ENCODE peak calls at places on chromosome 22, in seven cellular contexts. R is CD8-positive, alpha-beta memory T cell; N is esophagus squamous epithelium; G is cardiac muscle cell; F is hepatocyte; H is CD8-positive, alpha-beta T cell; E is effector memory CD4-positive, alpha-beta T cell. U is an unnamed sample. For H3K9me3, the result is how much of the 10 kb centered on the place peaks cover.

GRCh38 chr22:23574877-23575276 is 5.2 kb downstream of the IGLL1 start:
- DNase-seq in R (no peak), N (no peak), G (no peak), F (no peak), H (no peak), E (no peak), U (no peak)

GRCh38 chr22:17748555-17749353 is 25.5 kb downstream of the BID start:
- DNase-seq in R (no peak), N (no peak), G (no peak), F (peak), H (no peak), E (no peak), U (no peak)

GRCh38 chr22:37870273-37870672 is 21.1 kb downstream of the EIF3L start:
- DNase-seq in R (no peak), N (no peak), G (no peak), F (no peak), H (no peak), E (no peak), U (no peak)

GRCh38 chr22:19824197-19825015 is 30.3 kb downstream of the GNB1L start:
- DNase-seq in R (no peak), N (no peak), G (no peak), F (peak), H (no peak), E (no peak), U (no peak)

GRCh38 chr22:33467067-33467466 is 408.9 kb upstream of the SYN3 start:
- DNase-seq in R (no peak), N (no peak), G (no peak), F (no peak), H (no peak), E (no peak), U (no peak)

GRCh38 chr22:22037740-22038139 is 55.2 kb upstream of the TOP3B start:
- DNase-seq in R (no peak), N (no peak), G (peak), F (peak), H (no peak), E (no peak), U (no peak)

GRCh38 chr22:25141994-25142620 is 57.6 kb upstream of the CRYBB3 start:
- DNase-seq in R (no peak), N (no peak), G (no peak), F (no peak), H (no peak), E (no peak), U (no peak)

GRCh38 chr22:20015971-20016733 is 471 bp downstream of the ARVCF start:
- DNase-seq in R (peak), N (no peak), G (no peak), F (peak), H (peak), E (no peak), U (peak)

GRCh38 chr22:46867106-46867505 is 104.7 kb downstream of the TBC1D22A start:
- DNase-seq in R (no peak), N (no peak), G (no peak), F (no peak), H (no peak), E (no peak), U (no peak)

GRCh38 chr22:46604306-46604690 is 15.9 kb upstream of the GRAMD4 start:
- DNase-seq in R (peak), N (no peak), G (peak), F (no peak), H (peak), E (no peak), U (peak)

GRCh38 chr22:35523167-35523928 is 17.3 kb upstream of the RASD2 start:
- DNase-seq in R (no peak), N (no peak), G (no peak), F (no peak), H (no peak), E (no peak), U (no peak)

GRCh38 chr22:26461188-26461810 is 22.3 kb downstream of the HPS4 start:
- DNase-seq in R (peak), N (no peak), G (peak), F (peak), H (peak), E (no peak), U (peak)

GRCh38 chr22:35608088-35608487 is 9.0 kb downstream of the MB start:
- DNase-seq in R (no peak), N (no peak), G (no peak), F (no peak), H (no peak), E (no peak), U (no peak)

GRCh38 chr22:18103527-18104269 is 6.9 kb upstream of the TUBA8 start:
- DNase-seq in R (no peak), N (no peak), G (no peak), F (no peak), H (no peak), E (no peak), U (no peak)

GRCh38 chr22:46054091-46054877 is 77.3 kb upstream of the WNT7B start:
- DNase-seq in R (peak), N (no peak), G (peak), F (no peak), H (peak), E (no peak), U (peak)

GRCh38 chr22:33921576-33922181 is 1.4 kb upstream of the LARGE1 start:
- DNase-seq in R (peak), N (no peak), G (peak), F (peak), H (peak), E (no peak), U (peak)

GRCh38 chr22:34608716-34609115 is 457.2 kb upstream of the ISX start:
- DNase-seq in R (no peak), N (no peak), G (no peak), F (no peak), H (no peak), E (no peak), U (no peak)

GRCh38 chr22:20487715-20488114 is 7.9 kb downstream of the KLHL22 start:
- DNase-seq in R (no peak), N (no peak), G (no peak), F (no peak), H (no peak), E (no peak), U (no peak)

GRCh38 chr22:39254789-39255298 is 10.1 kb upstream of the PDGFB start:
- DNase-seq in R (peak), N (no peak), G (no peak), F (no peak), H (peak), E (peak), U (no peak)

DNA sequence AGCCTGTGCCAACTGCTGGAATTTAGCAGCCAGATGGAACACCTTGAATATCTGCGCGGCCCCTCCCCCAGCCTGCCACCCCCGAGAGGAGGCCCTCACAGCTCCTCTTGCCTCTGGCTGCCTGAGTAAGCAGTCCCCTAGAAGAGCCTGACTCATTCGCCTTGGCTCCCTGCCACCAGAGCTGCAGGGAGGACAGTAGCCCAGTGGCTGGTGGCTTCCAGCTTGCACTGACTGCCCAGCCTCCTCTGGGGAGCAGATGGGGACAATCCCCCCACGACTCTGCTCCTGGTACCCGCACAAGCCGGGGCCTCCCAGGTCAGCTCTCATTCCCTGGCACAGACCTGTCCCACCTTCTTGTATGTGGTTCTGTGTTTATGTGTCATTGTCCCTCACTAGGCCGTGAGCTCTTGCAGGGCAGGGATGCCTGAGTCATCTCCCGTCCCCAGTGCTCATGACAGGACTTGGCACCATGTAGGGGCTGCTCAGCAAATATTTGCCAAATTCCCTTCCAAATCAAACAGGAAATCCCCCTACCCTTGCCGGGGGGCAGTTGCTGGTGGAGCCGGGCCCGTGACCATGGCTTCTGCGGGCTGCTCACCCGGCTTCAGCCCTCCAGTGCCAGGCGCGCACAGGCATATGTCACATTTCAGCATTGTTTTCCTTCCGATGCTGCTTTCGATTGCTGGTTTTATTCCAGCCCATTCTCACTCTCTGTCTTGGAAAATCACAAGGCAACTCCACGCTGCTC is 43.6 kb downstream of the CACNG2 start:
- DNase-seq in R (no peak), N (peak), G (peak), F (peak), H (peak), E (no peak), U (no peak)
- H3K27ac ChIP-seq in R (no peak), N (peak), G (no peak), F (no peak), H (no peak), E (no peak), U (no peak)

DNA sequence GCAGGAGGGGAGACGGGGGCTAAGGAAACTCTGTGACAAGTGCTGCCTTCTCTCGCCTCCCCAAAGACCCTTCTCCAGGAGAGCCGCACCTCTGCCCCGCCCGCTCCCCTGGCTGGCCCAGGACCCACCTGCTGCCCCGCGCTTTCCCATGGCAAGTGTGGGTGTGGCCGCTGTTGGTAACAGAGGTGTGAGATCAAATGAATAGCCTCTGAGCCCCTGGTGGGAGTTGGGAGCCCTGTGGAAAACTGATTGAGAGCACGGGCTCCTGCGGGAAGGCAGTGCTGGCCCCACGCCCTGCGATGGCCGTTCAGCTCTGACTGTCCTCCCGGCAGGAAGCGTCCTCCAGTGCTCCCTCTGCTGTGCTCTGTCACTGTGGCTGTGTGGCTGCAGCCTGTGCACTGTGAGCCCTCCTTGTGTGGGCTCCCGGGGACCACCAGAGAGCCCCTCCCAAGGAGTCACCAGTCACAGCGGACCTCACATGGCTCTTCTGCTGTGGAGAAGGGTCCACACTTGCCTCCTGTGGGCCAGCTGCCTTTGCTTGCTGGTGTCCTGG is 1275.9 kb downstream of the BRD1 start:
- DNase-seq in R (no peak), N (no peak), G (no peak), F (no peak), H (no peak), E (no peak), U (no peak)
- H3K9me3 ChIP-seq in R (under half), N (under half), G (under half), F (under half), H (under half), E (under half), U (under half)

DNA sequence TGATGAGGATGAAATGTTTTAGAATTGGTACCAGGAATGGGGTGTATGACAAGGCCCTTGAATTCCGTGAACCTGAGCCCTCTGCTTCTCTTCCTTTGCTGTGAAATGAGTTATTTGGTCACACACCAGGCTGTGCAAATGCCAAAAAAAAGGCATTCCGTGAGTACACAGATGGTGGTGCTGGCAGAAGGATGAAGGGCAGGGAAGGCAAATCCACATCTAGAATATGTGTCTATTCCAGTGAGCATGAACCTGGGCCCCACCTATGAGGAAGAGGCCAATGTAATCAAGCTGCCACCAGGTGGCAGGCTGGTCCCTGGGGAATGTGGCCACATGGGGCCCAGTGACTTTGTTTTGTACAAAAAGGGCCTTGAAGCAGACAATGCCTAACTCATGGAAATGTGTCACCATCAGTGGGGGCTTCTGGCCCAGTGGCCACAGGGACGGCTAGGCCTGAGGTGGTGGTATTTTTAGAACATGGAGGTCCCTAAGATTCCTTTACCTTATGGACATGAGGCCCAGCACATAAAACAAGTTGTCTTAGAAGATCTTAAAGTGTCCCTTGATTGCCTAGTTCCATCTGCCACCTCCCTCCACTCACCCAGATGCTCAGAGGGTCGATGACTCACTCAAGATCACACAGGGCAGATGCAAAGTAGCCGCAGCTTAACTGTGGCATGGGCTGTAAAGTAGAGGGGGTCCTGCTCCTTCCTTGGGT is 3.9 kb upstream of the RNF215 start:
- DNase-seq in R (peak), N (no peak), G (peak), F (peak), H (peak), E (peak), U (peak)
- H3K27ac ChIP-seq in R (no peak), N (no peak), G (no peak), F (peak), H (no peak), E (no peak), U (no peak)

DNA sequence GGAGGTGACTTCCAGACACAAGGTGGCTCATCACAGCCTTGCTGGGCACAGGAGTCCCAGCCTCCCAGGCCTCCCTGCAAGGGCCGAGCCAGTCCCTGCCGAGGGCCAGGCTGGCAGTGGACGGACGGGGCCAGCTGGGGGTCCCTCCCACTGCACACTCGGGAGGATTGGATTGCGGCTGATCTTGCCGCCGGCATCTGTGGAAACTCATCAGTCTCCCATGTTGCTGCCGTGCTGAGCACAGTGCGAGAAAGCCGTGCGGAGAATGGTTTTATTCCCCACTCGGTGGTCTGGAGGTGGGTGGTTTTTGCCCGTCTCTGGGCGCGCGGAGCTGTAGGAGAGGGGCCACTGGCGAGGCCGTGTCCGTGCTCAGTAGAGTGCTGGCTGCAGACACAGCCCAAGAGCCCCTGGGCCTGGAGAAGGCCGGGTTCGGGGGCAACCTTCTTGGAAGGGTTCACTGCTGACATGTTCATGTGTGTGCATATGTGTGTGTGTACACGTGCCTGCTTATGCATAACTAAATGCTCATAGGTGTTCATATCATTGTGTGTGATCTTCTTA is 1246.4 kb downstream of the BRD1 start:
- DNase-seq in R (no peak), N (no peak), G (no peak), F (no peak), H (no peak), E (no peak), U (peak)
- H3K9me3 ChIP-seq in R (under half), N (under half), G (under half), F (under half), H (under half), E (under half), U (under half)

DNA sequence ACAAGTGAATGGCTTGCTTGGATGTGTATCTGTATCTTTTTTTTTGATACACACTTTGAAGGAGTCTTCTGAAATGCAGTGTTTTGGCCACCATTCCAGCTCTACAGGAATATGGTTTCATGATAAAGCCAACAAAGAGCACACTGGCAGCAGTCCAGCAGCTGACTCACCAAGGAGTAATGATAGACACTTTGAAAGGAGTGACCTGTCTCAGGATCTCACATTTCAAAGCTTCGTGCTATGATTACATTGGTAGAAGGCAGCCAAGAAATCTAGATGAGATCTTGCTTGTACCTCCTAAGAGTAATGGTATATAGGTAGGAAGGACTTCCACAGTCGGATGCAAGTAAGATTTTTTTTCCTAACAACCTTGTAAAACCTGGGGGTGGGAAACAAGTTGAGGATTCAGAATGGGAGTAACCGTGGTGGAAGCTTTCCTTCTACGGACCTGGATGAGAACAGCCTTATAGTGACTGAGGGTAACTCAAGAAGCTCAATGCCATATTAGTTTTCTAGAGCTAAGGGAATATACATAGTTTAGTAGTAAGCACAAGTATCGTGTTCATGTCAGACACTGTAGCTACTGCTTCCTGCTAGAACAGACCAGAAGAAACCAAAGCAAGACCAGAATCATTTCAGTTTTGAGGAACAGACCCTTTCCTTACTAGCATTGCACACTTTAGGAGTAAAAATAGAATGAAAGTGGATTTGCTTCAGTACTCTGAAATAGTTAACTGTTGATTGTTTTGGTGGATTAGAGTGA is 25.0 kb downstream of the MTMR3 start:
- DNase-seq in R (no peak), N (no peak), G (peak), F (peak), H (peak), E (no peak), U (no peak)
- H3K27ac ChIP-seq in R (no peak), N (peak), G (peak), F (peak), H (no peak), E (no peak), U (no peak)

GRCh38 chr22:42533638-42533977 is 14.0 kb upstream of the RRP7A start:
- DNase-seq in R (no peak), N (no peak), G (no peak), F (no peak), H (no peak), E (no peak), U (no peak)

DNA sequence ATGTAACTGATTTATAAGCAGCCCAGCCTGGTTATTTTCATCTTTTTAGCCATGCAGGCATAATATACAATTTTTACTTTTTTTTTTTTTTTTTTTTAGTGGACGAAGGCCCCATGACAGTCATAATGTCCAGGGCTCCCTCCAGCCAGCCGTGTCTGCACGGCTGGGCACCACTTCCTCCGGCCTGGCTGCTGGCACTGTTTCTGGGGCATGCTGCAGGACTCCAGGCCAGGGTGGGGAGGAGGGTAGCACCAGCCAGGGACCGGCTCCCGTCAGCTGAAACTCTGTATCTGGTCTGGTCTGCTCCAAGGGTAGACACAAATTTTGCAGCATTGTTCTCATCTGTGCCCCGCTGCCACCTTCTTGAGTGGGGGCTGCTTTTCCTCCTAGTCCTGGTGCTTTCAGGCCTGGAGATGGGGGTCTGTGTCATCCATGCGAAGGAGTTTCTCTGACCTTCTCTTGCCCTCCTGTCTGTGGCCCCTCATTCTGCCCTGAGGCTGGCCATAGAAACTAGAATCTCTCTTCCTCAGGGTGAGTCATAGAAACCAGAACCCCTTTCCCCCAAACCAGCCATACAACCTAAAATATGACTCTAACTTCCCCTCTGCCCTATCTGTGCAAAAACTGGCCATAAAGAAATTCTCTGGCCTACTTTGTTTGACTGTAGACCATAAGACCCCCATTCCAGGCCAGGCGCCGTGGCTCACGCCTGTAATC is 9.2 kb upstream of the RRP7A start:
- DNase-seq in R (no peak), N (no peak), G (no peak), F (no peak), H (no peak), E (no peak), U (no peak)
- H3K9me3 ChIP-seq in R (under half), N (under half), G (under half), F (under half), H (under half), E (under half), U (under half)

GRCh38 chr22:42912049-42912448 is 55.0 kb upstream of the ARFGAP3 start:
- DNase-seq in R (no peak), N (no peak), G (peak), F (no peak), H (no peak), E (no peak), U (no peak)

GRCh38 chr22:42907404-42908081 is 50.5 kb upstream of the ARFGAP3 start:
- DNase-seq in R (no peak), N (no peak), G (peak), F (no peak), H (no peak), E (no peak), U (no peak)

GRCh38 chr22:42910221-42910942 is 53.3 kb upstream of the ARFGAP3 start:
- DNase-seq in R (no peak), N (no peak), G (no peak), F (no peak), H (no peak), E (no peak), U (no peak)

GRCh38 chr22:42908082-42908746 is 51.1 kb upstream of the ARFGAP3 start:
- DNase-seq in R (no peak), N (no peak), G (no peak), F (no peak), H (no peak), E (no peak), U (no peak)

GRCh38 chr22:42909363-42910058 is 52.4 kb upstream of the ARFGAP3 start:
- DNase-seq in R (no peak), N (no peak), G (no peak), F (no peak), H (no peak), E (no peak), U (no peak)
- H3K27ac ChIP-seq in R (no peak), N (no peak), G (peak), F (no peak), H (no peak), E (no peak), U (no peak)

GRCh38 chr22:50215297-50216049 is 14.7 kb downstream of the SELENOO start:
- DNase-seq in R (no peak), N (no peak), G (no peak), F (no peak), H (no peak), E (no peak), U (no peak)
- H3K9me3 ChIP-seq in R (under half), N (under half), G (under half), F (under half), H (under half), E (under half), U (under half)